ENCODE peak calls at places on chromosomes 13 and 19, in ten cellular contexts. R, T, M, L, F, P, O, U, D and Z are unnamed samples.

GRCh38 chr19:45102481-45102880 is 9.5 kb downstream of the PPP1R37 start:
- DNase-seq in R (no peak), T (no peak), M (no peak), L (no peak), F (no peak), P (no peak), O (no peak), U (no peak), D (no peak), Z (no peak)

GRCh38 chr19:15280915-15281683 is 48.9 kb upstream of the EPHX3 start:
- DNase-seq in R (peak; percentile 86), T (no peak), M (peak; percentile 80), L (peak; percentile 86), F (peak; percentile 81), P (peak; percentile 85), O (peak; percentile 79), U (peak; percentile 91), D (peak; percentile 83), Z (no peak)

GRCh38 chr13:31803327-31803726 is 64.0 kb downstream of the RXFP2 start:
- DNase-seq in R (no peak), T (no peak), M (no peak), L (no peak), F (no peak), P (no peak), O (no peak), U (no peak), D (no peak), Z (no peak)

GRCh38 chr19:31313291-31314030 is 35.8 kb downstream of the TSHZ3 start:
- DNase-seq in R (no peak), T (no peak), M (no peak), L (no peak), F (no peak), P (no peak), O (no peak), U (no peak), D (no peak), Z (no peak)

GRCh38 chr19:45922281-45922680 is 7.7 kb upstream of the NANOS2 start:
- DNase-seq in R (no peak), T (no peak), M (no peak), L (no peak), F (no peak), P (no peak), O (no peak), U (no peak), D (no peak), Z (no peak)

GRCh38 chr19:6378498-6378897 is 2.8 kb upstream of the PSPN start:
- DNase-seq in R (no peak), T (no peak), M (no peak), L (no peak), F (no peak), P (peak; percentile 44), O (no peak), U (no peak), D (no peak), Z (no peak)

GRCh38 chr19:54481326-54481930 is 8.3 kb upstream of the CDC42EP5 start:
- DNase-seq in R (peak; percentile 58), T (no peak), M (no peak), L (no peak), F (no peak), P (no peak), O (peak; percentile 72), U (no peak), D (peak; percentile 33), Z (no peak)

GRCh38 chr13:110565296-110565695 is 3.8 kb upstream of the RAB20 start:
- DNase-seq in R (no peak), T (no peak), M (no peak), L (no peak), F (no peak), P (no peak), O (no peak), U (no peak), D (no peak), Z (no peak)

GRCh38 chr19:17108453-17108784 is 32.8 kb downstream of the MYO9B start:
- DNase-seq in R (no peak), T (no peak), M (no peak), L (no peak), F (no peak), P (no peak), O (no peak), U (no peak), D (no peak), Z (no peak)

GRCh38 chr13:67619987-67620386 is 389.9 kb upstream of the PCDH9 start:
- DNase-seq in R (no peak), T (no peak), M (no peak), L (no peak), F (no peak), P (no peak), O (no peak), U (no peak), D (no peak), Z (no peak)

GRCh38 chr19:39655613-39656012 is at the start of gene LGALS16:
- DNase-seq in R (no peak), T (no peak), M (no peak), L (no peak), F (no peak), P (no peak), O (no peak), U (no peak), D (no peak), Z (no peak)

GRCh38 chr19:46408611-46409039 is 4.7 kb downstream of the CCDC8 start:
- DNase-seq in R (no peak), T (no peak), M (peak; percentile 88), L (no peak), F (peak; percentile 85), P (peak; percentile 84), O (peak; percentile 58), U (peak; percentile 71), D (no peak), Z (no peak)

DNA sequence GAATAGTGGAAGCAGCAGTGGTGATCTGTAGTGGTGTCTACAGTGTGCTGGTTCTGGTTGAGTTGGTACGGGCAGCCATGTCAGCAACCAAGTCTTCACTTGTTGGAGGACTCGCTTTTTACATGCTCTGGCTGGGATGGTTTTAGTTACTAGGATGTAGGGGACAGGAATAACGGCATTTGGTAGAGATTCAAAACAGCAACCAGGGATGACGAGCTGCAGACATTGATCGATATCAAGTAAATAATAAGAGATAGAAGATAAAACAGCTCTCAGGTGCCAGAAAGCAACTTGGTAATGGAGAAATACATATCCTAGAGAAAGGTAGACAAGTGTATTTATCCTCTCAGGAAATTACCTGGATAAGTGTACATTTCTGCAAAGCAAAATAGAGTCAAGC is 84.3 kb downstream of the PCCA start:
- DNase-seq in R (no peak), T (no peak), M (no peak), L (no peak), F (no peak), P (no peak), O (no peak), U (no peak), D (no peak), Z (no peak)
- TF ChIP-seq CTCF in R (no peak), T (no peak), M (no peak), L (no peak), F (no peak), P (no peak), O (no peak), U (no peak), D (no peak), Z (no peak)

GRCh38 chr13:39559838-39560237 is 43.2 kb downstream of the LHFPL6 start:
- DNase-seq in R (no peak), T (no peak), M (no peak), L (no peak), F (no peak), P (no peak), O (no peak), U (no peak), D (no peak), Z (no peak)
- TF ChIP-seq CTCF in R (no peak), T (no peak), M (no peak), L (no peak), F (no peak), P (no peak), O (no peak), U (no peak), D (no peak), Z (no peak)

GRCh38 chr13:28338742-28339141 is 156.2 kb downstream of the FLT1 start:
- DNase-seq in R (no peak), T (no peak), M (no peak), L (no peak), F (no peak), P (no peak), O (no peak), U (no peak), D (no peak), Z (no peak)

GRCh38 chr13:28337196-28338045 is 157.5 kb downstream of the FLT1 start:
- DNase-seq in R (peak; percentile 73), T (no peak), M (no peak), L (no peak), F (no peak), P (no peak), O (no peak), U (no peak), D (peak; percentile 29), Z (peak; percentile 81)

GRCh38 chr13:28338202-28338601 is 156.7 kb downstream of the FLT1 start:
- DNase-seq in R (no peak), T (no peak), M (no peak), L (no peak), F (no peak), P (no peak), O (no peak), U (no peak), D (peak; percentile 39), Z (no peak)

GRCh38 chr13:28340272-28340793 is 154.6 kb downstream of the FLT1 start:
- DNase-seq in R (no peak), T (no peak), M (no peak), L (no peak), F (no peak), P (no peak), O (no peak), U (no peak), D (no peak), Z (no peak)

DNA sequence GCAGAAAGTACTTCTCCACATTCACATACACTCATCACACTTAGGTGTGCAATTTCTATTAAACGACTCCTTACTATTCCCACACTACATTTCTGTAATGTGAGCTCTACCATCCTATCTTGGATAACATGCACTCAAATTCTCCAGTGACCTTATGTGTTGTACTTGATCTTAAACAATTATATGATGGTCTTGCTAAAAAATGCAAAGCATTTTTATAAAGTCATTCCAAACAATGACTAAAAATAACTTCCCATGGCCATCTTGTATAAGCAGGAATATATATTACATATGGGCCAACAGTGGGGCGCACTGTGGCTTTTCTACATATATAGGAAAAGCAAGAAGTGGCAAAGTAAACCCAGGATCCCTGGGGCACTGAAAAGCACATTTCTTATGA is 155.5 kb downstream of the FLT1 start:
- DNase-seq in R (peak; percentile 62), T (no peak), M (no peak), L (no peak), F (no peak), P (no peak), O (no peak), U (no peak), D (no peak), Z (no peak)
- TF ChIP-seq CTCF in R (no peak), T (no peak), M (no peak), L (no peak), F (no peak), P (no peak), O (no peak), U (no peak), D (no peak), Z (no peak)

DNA sequence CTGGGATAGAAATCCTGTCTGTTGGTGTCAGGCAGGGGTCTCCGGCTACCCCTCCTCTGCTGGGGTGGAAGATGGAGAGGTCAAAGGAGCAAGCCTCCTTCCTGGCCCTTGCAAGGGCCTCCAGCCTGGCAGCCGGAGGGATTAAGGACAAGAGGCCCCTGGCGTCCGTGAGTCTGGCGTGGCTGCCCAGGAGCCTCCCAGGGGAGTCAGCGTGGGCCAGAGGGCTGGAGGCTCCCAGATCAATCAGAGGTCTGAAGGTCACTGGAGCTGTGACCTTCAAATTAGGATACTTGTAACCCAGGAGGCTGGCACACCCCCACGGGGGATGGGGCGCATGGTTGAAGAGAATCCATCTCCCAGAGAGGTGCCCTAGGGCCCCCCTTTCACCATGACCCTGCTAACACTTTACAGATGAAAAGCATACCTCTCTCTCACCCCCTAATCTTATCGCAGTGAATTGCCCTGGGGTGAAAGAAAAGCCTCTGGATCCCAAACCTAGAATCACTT is 44.7 kb upstream of the PEG3 start:
- DNase-seq in R (no peak), T (no peak), M (no peak), L (no peak), F (no peak), P (no peak), O (peak; percentile 14), U (no peak), D (no peak), Z (no peak)
- TF ChIP-seq CTCF in R (no peak), T (no peak), M (no peak), L (no peak), F (no peak), P (no peak), O (no peak), U (no peak), D (no peak), Z (no peak)